ENCODE peak calls at places on chromosomes 3 and 15, in seven cellular contexts. One of them, this sample, is unnamed.

GRCh38 chr3:14431556-14431927 is 29.1 kb downstream of the SLC6A6 start:
- DNase-seq in IMR-90: no peak
- DNase-seq in WERI-Rb-1: no peak
- DNase-seq in body of pancreas: no peak
- DNase-seq in neural progenitor cell: no peak
- DNase-seq in PC-3: no peak
- DNase-seq in uterus: no peak
- DNase-seq in this sample: peak

GRCh38 chr15:74458473-74458872 is 2.5 kb downstream of the UBL7 start:
- DNase-seq in IMR-90: no peak
- DNase-seq in WERI-Rb-1: peak
- DNase-seq in body of pancreas: no peak
- DNase-seq in neural progenitor cell: no peak
- DNase-seq in PC-3: no peak
- DNase-seq in uterus: no peak
- DNase-seq in this sample: no peak

GRCh38 chr3:148101061-148101460 is 596.6 kb upstream of the AGTR1 start:
- DNase-seq in IMR-90: peak
- DNase-seq in WERI-Rb-1: no peak
- DNase-seq in body of pancreas: no peak
- DNase-seq in neural progenitor cell: no peak
- DNase-seq in PC-3: no peak
- DNase-seq in uterus: no peak
- DNase-seq in this sample: no peak

GRCh38 chr3:188349276-188349962 is 195.5 kb downstream of the LPP start:
- DNase-seq in IMR-90: no peak
- DNase-seq in WERI-Rb-1: no peak
- DNase-seq in body of pancreas: peak
- DNase-seq in neural progenitor cell: peak
- DNase-seq in PC-3: peak
- DNase-seq in uterus: no peak
- DNase-seq in this sample: peak

GRCh38 chr15:100601158-100601557 is 826 bp downstream of the LINS1 start:
- DNase-seq in IMR-90: no peak
- DNase-seq in WERI-Rb-1: no peak
- DNase-seq in body of pancreas: no peak
- DNase-seq in neural progenitor cell: peak
- DNase-seq in PC-3: peak
- DNase-seq in uterus: no peak
- DNase-seq in this sample: peak

GRCh38 chr3:37590328-37591079 is 271.2 kb upstream of the CTDSPL start:
- DNase-seq in IMR-90: no peak
- DNase-seq in WERI-Rb-1: no peak
- DNase-seq in body of pancreas: no peak
- DNase-seq in neural progenitor cell: no peak
- DNase-seq in PC-3: no peak
- DNase-seq in uterus: peak
- DNase-seq in this sample: no peak

GRCh38 chr3:55512586-55513343 is 25.7 kb upstream of the WNT5A start:
- DNase-seq in IMR-90: no peak
- DNase-seq in WERI-Rb-1: no peak
- DNase-seq in body of pancreas: no peak
- DNase-seq in neural progenitor cell: no peak
- DNase-seq in PC-3: no peak
- DNase-seq in uterus: no peak
- DNase-seq in this sample: no peak

GRCh38 chr15:37793851-37794250 is 140.6 kb upstream of the TMCO5A start:
- DNase-seq in IMR-90: no peak
- DNase-seq in WERI-Rb-1: peak
- DNase-seq in body of pancreas: no peak
- DNase-seq in neural progenitor cell: peak
- DNase-seq in PC-3: no peak
- DNase-seq in uterus: no peak
- DNase-seq in this sample: peak

GRCh38 chr3:171242170-171242569 is 215.7 kb upstream of the SLC2A2 start:
- DNase-seq in IMR-90: no peak
- DNase-seq in WERI-Rb-1: no peak
- DNase-seq in body of pancreas: no peak
- DNase-seq in neural progenitor cell: no peak
- DNase-seq in PC-3: no peak
- DNase-seq in uterus: no peak
- DNase-seq in this sample: no peak

GRCh38 chr3:134754768-134755559 is 40.1 kb upstream of the EPHB1 start:
- DNase-seq in IMR-90: peak
- DNase-seq in WERI-Rb-1: peak
- DNase-seq in body of pancreas: peak
- DNase-seq in neural progenitor cell: peak
- DNase-seq in PC-3: peak
- DNase-seq in uterus: no peak
- DNase-seq in this sample: peak

GRCh38 chr3:193589129-193589528 is 3.9 kb upstream of the OPA1 start:
- DNase-seq in IMR-90: no peak
- DNase-seq in WERI-Rb-1: no peak
- DNase-seq in body of pancreas: no peak
- DNase-seq in neural progenitor cell: no peak
- DNase-seq in PC-3: no peak
- DNase-seq in uterus: no peak
- DNase-seq in this sample: no peak

GRCh38 chr15:94080989-94081605 is 150.3 kb upstream of the MCTP2 start:
- DNase-seq in IMR-90: no peak
- DNase-seq in WERI-Rb-1: no peak
- DNase-seq in body of pancreas: no peak
- DNase-seq in neural progenitor cell: no peak
- DNase-seq in PC-3: peak
- DNase-seq in uterus: no peak
- DNase-seq in this sample: no peak

GRCh38 chr15:94086360-94086759 is 145.0 kb upstream of the MCTP2 start:
- DNase-seq in IMR-90: peak
- DNase-seq in WERI-Rb-1: no peak
- DNase-seq in body of pancreas: no peak
- DNase-seq in neural progenitor cell: no peak
- DNase-seq in PC-3: no peak
- DNase-seq in uterus: no peak
- DNase-seq in this sample: no peak

GRCh38 chr15:94081829-94082228 is 149.5 kb upstream of the MCTP2 start:
- DNase-seq in IMR-90: no peak
- DNase-seq in WERI-Rb-1: no peak
- DNase-seq in body of pancreas: no peak
- DNase-seq in neural progenitor cell: no peak
- DNase-seq in PC-3: peak
- DNase-seq in uterus: no peak
- DNase-seq in this sample: no peak

GRCh38 chr15:94080416-94080815 is 150.9 kb upstream of the MCTP2 start:
- DNase-seq in IMR-90: no peak
- DNase-seq in WERI-Rb-1: no peak
- DNase-seq in body of pancreas: no peak
- DNase-seq in neural progenitor cell: no peak
- DNase-seq in PC-3: peak
- DNase-seq in uterus: no peak
- DNase-seq in this sample: peak

DNA sequence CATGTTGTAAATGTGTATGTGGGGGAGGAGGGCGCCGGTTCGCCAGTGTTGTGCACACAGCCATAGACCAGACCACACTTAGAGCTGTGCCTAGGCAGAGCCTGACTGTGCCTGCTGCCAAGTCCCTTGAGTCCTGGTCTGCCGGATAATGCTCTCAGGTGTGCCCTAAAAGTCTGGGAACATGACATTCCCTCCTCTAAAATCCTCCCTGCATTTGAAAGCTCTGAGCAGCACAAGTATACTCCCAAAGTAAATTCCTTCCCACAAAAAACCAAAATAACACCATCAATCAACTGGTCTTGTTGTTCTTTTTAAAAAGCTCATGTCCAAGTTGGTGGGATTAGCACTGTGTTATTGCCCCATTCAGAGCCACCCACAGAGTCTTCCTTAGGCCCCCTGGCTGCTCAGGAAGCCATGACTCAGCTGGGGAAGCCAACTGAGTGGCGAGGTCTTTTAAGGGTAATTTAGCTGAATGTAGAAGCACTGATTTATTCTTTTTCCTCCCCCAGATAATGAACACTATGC is 147.8 kb upstream of the MCTP2 start:
- DNase-seq in IMR-90: peak
- DNase-seq in WERI-Rb-1: no peak
- DNase-seq in body of pancreas: no peak
- DNase-seq in neural progenitor cell: no peak
- DNase-seq in PC-3: no peak
- DNase-seq in uterus: peak
- DNase-seq in this sample: no peak
- TF ChIP-seq CTCF in IMR-90: no peak
- TF ChIP-seq CTCF in WERI-Rb-1: no peak
- TF ChIP-seq CTCF in body of pancreas: no peak
- TF ChIP-seq CTCF in neural progenitor cell: no peak
- TF ChIP-seq CTCF in PC-3: no peak
- TF ChIP-seq CTCF in uterus: peak
- TF ChIP-seq CTCF in this sample: no peak

GRCh38 chr3:118277803-118278202 is 756.8 kb downstream of the IGSF11 start:
- DNase-seq in IMR-90: no peak
- DNase-seq in WERI-Rb-1: no peak
- DNase-seq in body of pancreas: no peak
- DNase-seq in neural progenitor cell: no peak
- DNase-seq in PC-3: no peak
- DNase-seq in uterus: no peak
- DNase-seq in this sample: no peak
- H3K27ac ChIP-seq in IMR-90: no peak
- H3K27ac ChIP-seq in WERI-Rb-1: no peak
- H3K27ac ChIP-seq in body of pancreas: no peak
- H3K27ac ChIP-seq in neural progenitor cell: no peak
- H3K27ac ChIP-seq in PC-3: no peak
- H3K27ac ChIP-seq in uterus: no peak
- H3K27ac ChIP-seq in this sample: no peak

GRCh38 chr3:105062853-105063252 is 303.9 kb upstream of the ALCAM start:
- DNase-seq in IMR-90: peak
- DNase-seq in WERI-Rb-1: no peak
- DNase-seq in body of pancreas: peak
- DNase-seq in neural progenitor cell: no peak
- DNase-seq in PC-3: no peak
- DNase-seq in uterus: no peak
- DNase-seq in this sample: no peak
- TF ChIP-seq CTCF in IMR-90: no peak
- TF ChIP-seq CTCF in WERI-Rb-1: no peak
- TF ChIP-seq CTCF in body of pancreas: no peak
- TF ChIP-seq CTCF in neural progenitor cell: no peak
- TF ChIP-seq CTCF in PC-3: no peak
- TF ChIP-seq CTCF in uterus: no peak
- TF ChIP-seq CTCF in this sample: no peak

DNA sequence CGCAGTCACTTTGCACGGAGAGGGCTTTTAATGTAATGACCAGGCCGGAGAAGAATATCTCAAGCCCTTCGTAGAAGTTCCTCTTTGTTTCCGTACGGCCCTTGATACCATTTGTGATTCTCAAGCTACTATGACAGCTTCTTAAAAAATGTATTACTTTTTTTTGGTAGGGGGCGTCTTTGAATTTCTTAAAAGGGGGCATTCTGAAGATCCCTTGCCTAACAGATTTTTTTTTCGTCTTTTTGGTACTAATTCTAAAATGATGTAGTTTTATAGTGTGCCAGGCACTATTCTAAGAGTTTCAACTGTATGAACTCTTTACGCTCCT is 614.0 kb downstream of the MCTP2 start:
- DNase-seq in IMR-90: no peak
- DNase-seq in WERI-Rb-1: no peak
- DNase-seq in body of pancreas: no peak
- DNase-seq in neural progenitor cell: no peak
- DNase-seq in PC-3: no peak
- DNase-seq in uterus: no peak
- DNase-seq in this sample: no peak
- H3K27ac ChIP-seq in IMR-90: no peak
- H3K27ac ChIP-seq in WERI-Rb-1: no peak
- H3K27ac ChIP-seq in body of pancreas: peak
- H3K27ac ChIP-seq in neural progenitor cell: no peak
- H3K27ac ChIP-seq in PC-3: no peak
- H3K27ac ChIP-seq in uterus: no peak
- H3K27ac ChIP-seq in this sample: peak

DNA sequence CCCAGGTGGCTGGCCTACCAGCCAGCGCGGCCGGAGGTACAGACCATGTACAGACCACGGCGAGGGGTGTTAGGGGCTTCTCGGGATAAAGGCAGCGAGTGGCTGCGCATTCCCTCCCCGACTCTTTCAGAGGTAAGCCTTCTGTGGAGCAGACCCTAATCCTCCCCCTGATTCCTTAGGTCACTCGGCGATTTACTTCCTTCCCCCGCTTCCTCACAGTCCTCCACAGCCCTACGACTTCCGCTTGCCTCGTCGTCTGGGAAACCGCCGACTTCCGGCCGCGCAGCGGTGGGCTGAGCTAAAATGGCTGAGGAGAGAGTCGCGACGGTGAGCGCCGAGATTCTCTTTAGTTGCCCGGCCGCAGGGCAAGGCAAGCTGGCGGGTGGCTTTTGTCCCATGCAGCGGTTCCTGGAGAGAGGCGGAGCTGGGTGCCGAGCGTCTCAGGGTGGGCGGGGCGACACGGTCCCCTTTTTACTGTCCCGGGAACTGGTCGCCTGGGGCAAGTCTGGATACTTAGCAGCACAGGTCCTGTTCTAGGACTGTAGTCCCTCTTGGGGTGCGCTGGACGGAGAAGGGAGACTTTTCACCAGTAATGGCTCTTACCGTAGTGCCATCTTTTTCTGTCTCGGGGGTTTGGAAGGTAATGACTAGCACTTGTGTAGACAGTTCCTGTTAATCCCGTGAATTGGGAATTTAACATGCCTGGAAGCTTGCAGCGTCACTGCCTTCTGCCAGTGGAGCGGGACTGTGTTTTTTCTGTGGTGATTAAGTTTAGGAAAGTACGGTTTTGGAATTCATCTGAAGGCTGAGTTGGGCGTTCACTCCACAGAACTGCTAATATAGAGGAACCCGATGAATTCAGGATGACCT is at the start of the genes BBS4 and HIGD2B:
- DNase-seq in IMR-90: peak
- DNase-seq in WERI-Rb-1: peak
- DNase-seq in body of pancreas: peak
- DNase-seq in neural progenitor cell: peak
- DNase-seq in PC-3: peak
- DNase-seq in uterus: peak
- DNase-seq in this sample: peak
- TF ChIP-seq CTCF in IMR-90: no peak
- TF ChIP-seq CTCF in WERI-Rb-1: no peak
- TF ChIP-seq CTCF in body of pancreas: no peak
- TF ChIP-seq CTCF in neural progenitor cell: no peak
- TF ChIP-seq CTCF in PC-3: no peak
- TF ChIP-seq CTCF in uterus: no peak
- TF ChIP-seq CTCF in this sample: no peak

This sample was measured in endodermal cell.